ENCODE peak calls at places on chromosomes 6 and 20, in nine cellular contexts. D, I, H, A, Y, C, B, Q and K are unnamed samples.

GRCh38 chr6:3797231-3798200 is 46.0 kb upstream of the PXDC1 start:
- DNase-seq in D (no peak), I (no peak), H (no peak), A (peak), Y (peak), C (no peak), B (no peak), Q (peak), K (no peak)

GRCh38 chr6:35049885-35050284 is 91.3 kb downstream of the TCP11 start:
- DNase-seq in D (peak), I (peak), H (no peak), A (no peak), Y (peak), C (no peak), B (peak), Q (peak), K (peak)

GRCh38 chr20:62302341-62303048 is at the start of gene ADRM1:
- DNase-seq in D (peak), I (peak), H (peak), A (peak), Y (peak), C (peak), B (peak), Q (peak), K (peak)

GRCh38 chr6:11718031-11718430 is 60.6 kb downstream of the ADTRP start:
- DNase-seq in D (no peak), I (no peak), H (no peak), A (no peak), Y (no peak), C (no peak), B (no peak), Q (no peak), K (no peak)

GRCh38 chr6:51301969-51302368 is 483.3 kb downstream of the TFAP2B start:
- DNase-seq in D (no peak), I (peak), H (no peak), A (no peak), Y (no peak), C (no peak), B (peak), Q (no peak), K (no peak)

GRCh38 chr6:135212935-135213334 is 31.8 kb downstream of the MYB start:
- DNase-seq in D (no peak), I (no peak), H (no peak), A (no peak), Y (no peak), C (no peak), B (no peak), Q (no peak), K (no peak)

GRCh38 chr6:7761047-7761446 is 35.1 kb downstream of the BMP6 start:
- DNase-seq in D (no peak), I (no peak), H (no peak), A (no peak), Y (peak), C (no peak), B (no peak), Q (no peak), K (no peak)

GRCh38 chr6:20717743-20718142 is 183.5 kb downstream of the CDKAL1 start:
- DNase-seq in D (no peak), I (no peak), H (no peak), A (no peak), Y (no peak), C (no peak), B (no peak), Q (no peak), K (no peak)

GRCh38 chr20:63525185-63525584 is 4.6 kb downstream of the PPDPF start:
- DNase-seq in D (no peak), I (no peak), H (no peak), A (no peak), Y (no peak), C (no peak), B (no peak), Q (no peak), K (no peak)

GRCh38 chr20:17971571-17972013 is 2.8 kb downstream of the MGME1 start:
- DNase-seq in D (no peak), I (peak), H (no peak), A (peak), Y (peak), C (no peak), B (peak), Q (no peak), K (no peak)

GRCh38 chr6:11653028-11653583 is 115.6 kb downstream of the TMEM170B start:
- DNase-seq in D (no peak), I (no peak), H (no peak), A (peak), Y (peak), C (no peak), B (no peak), Q (peak), K (no peak)

GRCh38 chr6:76124010-76124409 is 51.5 kb upstream of the IMPG1 start:
- DNase-seq in D (no peak), I (no peak), H (no peak), A (no peak), Y (no peak), C (no peak), B (no peak), Q (no peak), K (no peak)

GRCh38 chr6:11083491-11083890 is 10.1 kb upstream of the SMIM13 start:
- DNase-seq in D (no peak), I (no peak), H (no peak), A (no peak), Y (no peak), C (no peak), B (no peak), Q (no peak), K (no peak)

GRCh38 chr20:61306935-61307475 is 54.9 kb downstream of the CDH4 start:
- DNase-seq in D (no peak), I (no peak), H (no peak), A (no peak), Y (no peak), C (peak), B (no peak), Q (no peak), K (no peak)

GRCh38 chr6:2450546-2450945 is 205.1 kb upstream of the GMDS start:
- DNase-seq in D (peak), I (no peak), H (no peak), A (no peak), Y (peak), C (no peak), B (no peak), Q (no peak), K (no peak)

GRCh38 chr6:149015224-149015876 is 268.5 kb downstream of the UST start:
- DNase-seq in D (no peak), I (no peak), H (no peak), A (no peak), Y (peak), C (no peak), B (no peak), Q (no peak), K (no peak)

GRCh38 chr6:144185133-144185836 is 35.0 kb downstream of the STX11 start:
- DNase-seq in D (no peak), I (no peak), H (no peak), A (no peak), Y (no peak), C (no peak), B (no peak), Q (no peak), K (no peak)

GRCh38 chr6:103534814-103535213 is 1324.9 kb downstream of the HACE1 start:
- DNase-seq in D (no peak), I (no peak), H (no peak), A (no peak), Y (no peak), C (no peak), B (no peak), Q (no peak), K (no peak)

GRCh38 chr6:36753671-36754485 is 56.3 kb downstream of the RAB44 start:
- DNase-seq in D (no peak), I (no peak), H (no peak), A (no peak), Y (no peak), C (no peak), B (no peak), Q (no peak), K (no peak)

GRCh38 chr6:74742793-74743508 is 462.9 kb downstream of the COL12A1 start:
- DNase-seq in D (no peak), I (no peak), H (no peak), A (no peak), Y (no peak), C (no peak), B (no peak), Q (no peak), K (no peak)

GRCh38 chr20:19758888-19759331 is 852 bp downstream of the RIN2 start:
- DNase-seq in D (no peak), I (peak), H (no peak), A (peak), Y (peak), C (peak), B (peak), Q (peak), K (no peak)